ENCODE peak calls at places on chromosomes 11 and 22, in eight cellular contexts. I, S, W, R, K, H, T and Z are unnamed samples.

GRCh38 chr11:66720223-66720898 is 8.7 kb downstream of the SPTBN2 start:
- DNase-seq in I (no peak), R (no peak), W (no peak), H (no peak), S (no peak), K (peak; percentile 37), T (peak; percentile 62), Z (peak; percentile 34)

GRCh38 chr22:17106161-17106784 is 14.9 kb downstream of the TMEM121B start:
- DNase-seq in W (no peak), R (no peak), I (no peak), T (no peak), H (no peak), S (no peak), K (no peak), Z (no peak)

GRCh38 chr11:108220721-108221346 is 1.6 kb downstream of the NPAT start:
- DNase-seq in I (no peak), R (no peak), H (no peak), T (no peak), K (no peak), S (no peak), W (no peak), Z (no peak)

GRCh38 chr22:33139937-33140336 is 81.8 kb upstream of the SYN3 start:
- DNase-seq in R (no peak), T (no peak), K (no peak), H (no peak), W (no peak), S (no peak), I (no peak), Z (no peak)

GRCh38 chr11:61065955-61066638 is 36.2 kb upstream of the CD5 start:
- DNase-seq in S (no peak), T (no peak), H (no peak), I (peak; percentile 59), K (no peak), W (no peak), R (no peak), Z (no peak)

GRCh38 chr22:47233316-47234243 is 471.1 kb downstream of the TBC1D22A start:
- DNase-seq in T (no peak), H (peak; percentile 78), W (no peak), I (peak; percentile 36), K (no peak), S (no peak), R (no peak), Z (no peak)

GRCh38 chr11:112343368-112344039 is 82.8 kb upstream of the PLET1 start:
- DNase-seq in I (no peak), R (no peak), K (no peak), T (peak; percentile 53), H (no peak), W (no peak), S (no peak), Z (peak; percentile 24)

GRCh38 chr11:10809373-10810199 is 860 bp upstream of the EIF4G2 start:
- DNase-seq in W (peak; percentile 49), H (no peak), K (peak; percentile 61), T (no peak), I (no peak), R (no peak), S (no peak), Z (peak; percentile 58)

GRCh38 chr11:35218956-35219355 is 80.0 kb downstream of the CD44 start:
- DNase-seq in T (no peak), K (no peak), R (no peak), H (no peak), I (no peak), W (no peak), S (no peak), Z (no peak)

GRCh38 chr11:109960831-109961230 is 132.4 kb upstream of the ZC3H12C start:
- DNase-seq in W (peak; percentile 23), H (no peak), T (no peak), S (peak; percentile 63), I (no peak), K (no peak), R (no peak), Z (no peak)

GRCh38 chr11:58914821-58915543 is 24.3 kb upstream of the GLYATL1 start:
- DNase-seq in S (no peak), T (no peak), W (no peak), I (no peak), R (no peak), K (no peak), H (peak; percentile 64), Z (no peak)

GRCh38 chr11:79663012-79663411 is 222.2 kb upstream of the TENM4 start:
- DNase-seq in S (no peak), I (no peak), T (no peak), K (no peak), W (no peak), R (no peak), H (no peak), Z (no peak)

GRCh38 chr11:44944181-44944852 is 6.4 kb downstream of the TP53I11 start:
- DNase-seq in R (no peak), T (no peak), W (no peak), I (no peak), S (no peak), K (no peak), H (no peak), Z (no peak)

GRCh38 chr22:48489551-48490512 is 1337.8 kb downstream of the BRD1 start:
- DNase-seq in W (no peak), R (no peak), I (no peak), S (no peak), T (no peak), K (no peak), H (no peak), Z (peak; percentile 12)

GRCh38 chr11:1340111-1340510 is 30.7 kb upstream of the TOLLIP start:
- DNase-seq in R (no peak), H (peak; percentile 86), T (no peak), K (no peak), I (no peak), S (no peak), W (no peak), Z (no peak)

GRCh38 chr11:65547446-65548125 is 10.6 kb downstream of the LTBP3 start:
- DNase-seq in W (no peak), I (peak; percentile 72), K (no peak), S (no peak), R (no peak), H (no peak), T (no peak), Z (no peak)

GRCh38 chr11:95282337-95282751 is 51.3 kb upstream of the SESN3 start:
- DNase-seq in W (peak; percentile 40), S (no peak), K (peak; percentile 47), R (no peak), T (no peak), I (no peak), H (no peak), Z (peak; percentile 93)

GRCh38 chr11:100573911-100574513 is 113.1 kb upstream of the ARHGAP42 start:
- DNase-seq in T (no peak), H (no peak), W (no peak), R (no peak), S (no peak), K (no peak), I (no peak), Z (no peak)

GRCh38 chr22:43891360-43892182 is at the start of gene PNPLA5:
- DNase-seq in H (no peak), W (no peak), I (no peak), T (no peak), S (no peak), K (no peak), R (no peak), Z (peak; percentile 10)

GRCh38 chr11:65182258-65183170 is 786 bp downstream of the CAPN1 start:
- DNase-seq in H (no peak), S (peak; percentile 27), T (peak; percentile 46), K (peak; percentile 36), I (no peak), W (peak; percentile 53), R (no peak), Z (peak; percentile 68)

GRCh38 chr11:28618426-28618825 is 510.2 kb downstream of the METTL15 start:
- DNase-seq in W (no peak), R (no peak), S (no peak), K (no peak), H (no peak), T (no peak), I (no peak), Z (no peak)
- H3K4me1 ChIP-seq in W (no peaks in the 10 kb centered on the region), R (peaks cover 23% of the 10 kb centered on the region), S (peaks cover 5% of the 10 kb centered on the region), K (peaks cover 40% of the 10 kb centered on the region), H (no peaks in the 10 kb centered on the region), T (no peaks in the 10 kb centered on the region), I (no peaks in the 10 kb centered on the region), Z (peaks cover 12% of the 10 kb centered on the region)

GRCh38 chr11:57647960-57648776 is 1.5 kb downstream of the YPEL4 start:
- DNase-seq in K (no peak), I (no peak), T (no peak), R (no peak), S (no peak), H (no peak), W (peak; percentile 41), Z (no peak)
- H3K4me3 ChIP-seq in K (no peak overlapping the region), I (no peak overlapping the region), T (no peak overlapping the region), R (peak overlapping the region; percentile 58), S (peak overlapping the region; percentile 62), H (peak overlapping the region; percentile 63), W (no peak overlapping the region), Z (no peak overlapping the region)

GRCh38 chr11:102464859-102465500 is 12.4 kb upstream of the TMEM123 start:
- DNase-seq in R (no peak), I (no peak), W (no peak), H (no peak), K (no peak), S (no peak), T (no peak), Z (no peak)
- TF ChIP-seq CTCF in R (no peak), I (no peak), W (no peak), H (no peak), K (no peak), S (no peak), T (no peak), Z (no peak)

GRCh38 chr11:76667271-76667818 is 3.2 kb downstream of the LRRC32 start:
- DNase-seq in T (no peak), H (no peak), K (no peak), R (no peak), I (no peak), S (no peak), W (no peak), Z (peak; percentile 20)

GRCh38 chr11:76667856-76668255 is 2.7 kb downstream of the LRRC32 start:
- DNase-seq in H (no peak), S (no peak), R (no peak), W (no peak), K (no peak), T (no peak), I (no peak), Z (no peak)

GRCh38 chr11:76666408-76666807 is 4.1 kb downstream of the LRRC32 start:
- DNase-seq in H (no peak), W (no peak), I (no peak), T (no peak), R (no peak), K (no peak), S (peak; percentile 58), Z (no peak)

GRCh38 chr11:76665921-76666351 is 4.6 kb downstream of the LRRC32 start:
- DNase-seq in W (no peak), R (no peak), T (no peak), H (no peak), K (no peak), I (no peak), S (no peak), Z (no peak)

DNA sequence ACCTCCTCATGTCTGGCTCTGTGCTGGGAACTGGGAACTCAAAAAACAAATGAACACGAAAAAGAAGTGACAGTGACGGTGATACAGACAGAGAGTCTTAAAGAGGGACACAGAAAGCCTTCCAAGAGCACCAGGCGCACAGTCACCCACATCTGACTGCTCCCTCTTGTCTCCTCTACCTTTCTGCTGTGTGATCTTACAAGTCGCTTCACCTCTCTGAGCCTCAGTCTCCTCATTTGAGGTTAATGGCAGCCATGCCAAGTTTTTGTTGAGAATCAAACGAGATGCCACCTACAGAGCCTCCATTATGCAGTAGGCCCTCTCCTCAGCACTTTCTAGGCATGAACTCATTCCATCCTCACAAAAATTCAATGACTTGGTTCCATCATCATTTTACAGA is 3.7 kb downstream of the LRRC32 start:
- DNase-seq in W (no peak), S (no peak), I (no peak), K (no peak), T (no peak), H (no peak), R (no peak), Z (no peak)
- H3K4me1 ChIP-seq in W (peaks cover 12% of the 10 kb centered on the region), S (peaks cover 89% of the 10 kb centered on the region), I (peaks cover 29% of the 10 kb centered on the region), K (peaks cover 8% of the 10 kb centered on the region), T (no peaks in the 10 kb centered on the region), H (peaks cover 56% of the 10 kb centered on the region), R (peaks cover 64% of the 10 kb centered on the region), Z (peaks cover 9% of the 10 kb centered on the region)